ENCODE peak calls at places on chromosomes 7 and 10, in six cellular contexts. One of them, this sample, is unnamed.

GRCh38 chr7:47999413-47999812 is 20.0 kb upstream of the HUS1 start:
- DNase-seq in psoas muscle: no peak
- DNase-seq in gastrocnemius medialis: no peak
- DNase-seq in fibroblast of pulmonary artery: no peak
- DNase-seq in coronary artery: no peak
- DNase-seq in AG10803: no peak
- DNase-seq in this sample: no peak

GRCh38 chr7:47266131-47266706 is 315.7 kb downstream of the TNS3 start:
- DNase-seq in psoas muscle: peak
- DNase-seq in gastrocnemius medialis: peak
- DNase-seq in fibroblast of pulmonary artery: peak
- DNase-seq in coronary artery: no peak
- DNase-seq in AG10803: peak
- DNase-seq in this sample: peak

GRCh38 chr7:155141562-155141961 is 71.4 kb downstream of the HTR5A start:
- DNase-seq in psoas muscle: no peak
- DNase-seq in gastrocnemius medialis: no peak
- DNase-seq in fibroblast of pulmonary artery: no peak
- DNase-seq in coronary artery: no peak
- DNase-seq in AG10803: no peak
- DNase-seq in this sample: no peak

GRCh38 chr7:123571684-123572083 is 14.1 kb upstream of the NDUFA5 start:
- DNase-seq in psoas muscle: no peak
- DNase-seq in gastrocnemius medialis: no peak
- DNase-seq in fibroblast of pulmonary artery: peak
- DNase-seq in coronary artery: no peak
- DNase-seq in AG10803: no peak
- DNase-seq in this sample: no peak

GRCh38 chr7:151137841-151138540 is 29.5 kb downstream of the GBX1 start:
- DNase-seq in psoas muscle: no peak
- DNase-seq in gastrocnemius medialis: peak
- DNase-seq in fibroblast of pulmonary artery: no peak
- DNase-seq in coronary artery: no peak
- DNase-seq in AG10803: no peak
- DNase-seq in this sample: peak

GRCh38 chr7:142537760-142538159 is 211.5 kb upstream of the PRSS1 start:
- DNase-seq in psoas muscle: no peak
- DNase-seq in gastrocnemius medialis: no peak
- DNase-seq in fibroblast of pulmonary artery: no peak
- DNase-seq in coronary artery: no peak
- DNase-seq in AG10803: no peak
- DNase-seq in this sample: no peak

GRCh38 chr10:128263891-128264688 is 137.9 kb upstream of the MKI67 start:
- DNase-seq in psoas muscle: peak
- DNase-seq in gastrocnemius medialis: peak
- DNase-seq in fibroblast of pulmonary artery: peak
- DNase-seq in coronary artery: no peak
- DNase-seq in AG10803: peak
- DNase-seq in this sample: peak

GRCh38 chr10:93150289-93150688 is 76.6 kb downstream of the CYP26A1 start:
- DNase-seq in psoas muscle: no peak
- DNase-seq in gastrocnemius medialis: no peak
- DNase-seq in fibroblast of pulmonary artery: no peak
- DNase-seq in coronary artery: no peak
- DNase-seq in AG10803: no peak
- DNase-seq in this sample: no peak

GRCh38 chr7:9955138-9955537 is 1018.5 kb upstream of the PHF14 start:
- DNase-seq in psoas muscle: no peak
- DNase-seq in gastrocnemius medialis: no peak
- DNase-seq in fibroblast of pulmonary artery: no peak
- DNase-seq in coronary artery: no peak
- DNase-seq in AG10803: no peak
- DNase-seq in this sample: no peak

GRCh38 chr10:6062101-6062771 is at the start of gene IL2RA:
- DNase-seq in psoas muscle: no peak
- DNase-seq in gastrocnemius medialis: no peak
- DNase-seq in fibroblast of pulmonary artery: no peak
- DNase-seq in coronary artery: peak
- DNase-seq in AG10803: no peak
- DNase-seq in this sample: no peak

GRCh38 chr10:133388265-133388972 is 5.5 kb upstream of the MTG1 start:
- DNase-seq in psoas muscle: no peak
- DNase-seq in gastrocnemius medialis: no peak
- DNase-seq in fibroblast of pulmonary artery: no peak
- DNase-seq in coronary artery: no peak
- DNase-seq in AG10803: no peak
- DNase-seq in this sample: no peak

GRCh38 chr7:99798972-99799371 is 15.0 kb upstream of the CYP3A4 start:
- DNase-seq in psoas muscle: no peak
- DNase-seq in gastrocnemius medialis: no peak
- DNase-seq in fibroblast of pulmonary artery: no peak
- DNase-seq in coronary artery: no peak
- DNase-seq in AG10803: no peak
- DNase-seq in this sample: no peak

GRCh38 chr10:6019796-6020195 is 42.4 kb downstream of the IL2RA start:
- DNase-seq in psoas muscle: no peak
- DNase-seq in gastrocnemius medialis: no peak
- DNase-seq in fibroblast of pulmonary artery: no peak
- DNase-seq in coronary artery: no peak
- DNase-seq in AG10803: no peak
- DNase-seq in this sample: peak

GRCh38 chr10:4195214-4195613 is 410.2 kb upstream of the KLF6 start:
- DNase-seq in psoas muscle: no peak
- DNase-seq in gastrocnemius medialis: no peak
- DNase-seq in fibroblast of pulmonary artery: no peak
- DNase-seq in coronary artery: no peak
- DNase-seq in AG10803: peak
- DNase-seq in this sample: no peak

GRCh38 chr10:13346280-13346819 is 1.7 kb downstream of the SEPHS1 start:
- DNase-seq in psoas muscle: peak
- DNase-seq in gastrocnemius medialis: no peak
- DNase-seq in fibroblast of pulmonary artery: peak
- DNase-seq in coronary artery: no peak
- DNase-seq in AG10803: peak
- DNase-seq in this sample: no peak

GRCh38 chr7:47846117-47846836 is 102.0 kb downstream of the PKD1L1 start:
- DNase-seq in psoas muscle: no peak
- DNase-seq in gastrocnemius medialis: no peak
- DNase-seq in fibroblast of pulmonary artery: peak
- DNase-seq in coronary artery: no peak
- DNase-seq in AG10803: peak
- DNase-seq in this sample: no peak

GRCh38 chr7:42831051-42831952 is 80.6 kb downstream of the C7orf25 start:
- DNase-seq in psoas muscle: peak
- DNase-seq in gastrocnemius medialis: peak
- DNase-seq in fibroblast of pulmonary artery: peak
- DNase-seq in coronary artery: no peak
- DNase-seq in AG10803: peak
- DNase-seq in this sample: peak

GRCh38 chr7:35003679-35004278 is 33.5 kb downstream of the DPY19L1 start:
- DNase-seq in psoas muscle: no peak
- DNase-seq in gastrocnemius medialis: no peak
- DNase-seq in fibroblast of pulmonary artery: peak
- DNase-seq in coronary artery: no peak
- DNase-seq in AG10803: peak
- DNase-seq in this sample: no peak

GRCh38 chr10:61663466-61663865 is 737 bp downstream of the CABCOCO1 start:
- DNase-seq in psoas muscle: no peak
- DNase-seq in gastrocnemius medialis: no peak
- DNase-seq in fibroblast of pulmonary artery: no peak
- DNase-seq in coronary artery: no peak
- DNase-seq in AG10803: no peak
- DNase-seq in this sample: no peak

GRCh38 chr7:48976268-48976667 is 51.9 kb downstream of the CDC14C start:
- DNase-seq in psoas muscle: no peak
- DNase-seq in gastrocnemius medialis: no peak
- DNase-seq in fibroblast of pulmonary artery: no peak
- DNase-seq in coronary artery: no peak
- DNase-seq in AG10803: no peak
- DNase-seq in this sample: no peak

GRCh38 chr7:233456-234035 is 41.2 kb downstream of the FAM20C start:
- DNase-seq in psoas muscle: peak
- DNase-seq in gastrocnemius medialis: no peak
- DNase-seq in fibroblast of pulmonary artery: peak
- DNase-seq in coronary artery: no peak
- DNase-seq in AG10803: no peak
- DNase-seq in this sample: no peak

GRCh38 chr10:101466016-101466912 is 112.3 kb downstream of the BTRC start:
- DNase-seq in psoas muscle: no peak
- DNase-seq in gastrocnemius medialis: no peak
- DNase-seq in fibroblast of pulmonary artery: no peak
- DNase-seq in coronary artery: no peak
- DNase-seq in AG10803: no peak
- DNase-seq in this sample: no peak

GRCh38 chr10:51103818-51104217 is 29.5 kb downstream of the PRKG1 start:
- DNase-seq in psoas muscle: no peak
- DNase-seq in gastrocnemius medialis: no peak
- DNase-seq in fibroblast of pulmonary artery: peak
- DNase-seq in coronary artery: no peak
- DNase-seq in AG10803: no peak
- DNase-seq in this sample: no peak

GRCh38 chr10:77179015-77179695 is 458.5 kb downstream of the KCNMA1 start:
- DNase-seq in psoas muscle: peak
- DNase-seq in gastrocnemius medialis: peak
- DNase-seq in fibroblast of pulmonary artery: peak
- DNase-seq in coronary artery: no peak
- DNase-seq in AG10803: peak
- DNase-seq in this sample: no peak

GRCh38 chr7:140000666-140001268 is 62.0 kb downstream of the PARP12 start:
- DNase-seq in psoas muscle: no peak
- DNase-seq in gastrocnemius medialis: no peak
- DNase-seq in fibroblast of pulmonary artery: no peak
- DNase-seq in coronary artery: no peak
- DNase-seq in AG10803: no peak
- DNase-seq in this sample: no peak

GRCh38 chr10:44473146-44473545 is 88.2 kb upstream of the CXCL12 start:
- DNase-seq in psoas muscle: no peak
- DNase-seq in gastrocnemius medialis: no peak
- DNase-seq in fibroblast of pulmonary artery: no peak
- DNase-seq in coronary artery: no peak
- DNase-seq in AG10803: no peak
- DNase-seq in this sample: no peak

GRCh38 chr10:75097666-75098285 is 13.7 kb upstream of the SAMD8 start:
- DNase-seq in psoas muscle: no peak
- DNase-seq in gastrocnemius medialis: peak
- DNase-seq in fibroblast of pulmonary artery: peak
- DNase-seq in coronary artery: no peak
- DNase-seq in AG10803: peak
- DNase-seq in this sample: no peak

GRCh38 chr10:49608166-49608758 is 1.8 kb upstream of the SLC18A3 start:
- DNase-seq in psoas muscle: no peak
- DNase-seq in gastrocnemius medialis: no peak
- DNase-seq in fibroblast of pulmonary artery: no peak
- DNase-seq in coronary artery: peak
- DNase-seq in AG10803: no peak
- DNase-seq in this sample: peak

GRCh38 chr7:44705434-44705833 is 43.2 kb upstream of the ZMIZ2 start:
- DNase-seq in psoas muscle: no peak
- DNase-seq in gastrocnemius medialis: peak
- DNase-seq in fibroblast of pulmonary artery: no peak
- DNase-seq in coronary artery: no peak
- DNase-seq in AG10803: no peak
- DNase-seq in this sample: no peak

GRCh38 chr7:1274121-1274875 is 41.6 kb downstream of the UNCX start:
- DNase-seq in psoas muscle: no peak
- DNase-seq in gastrocnemius medialis: no peak
- DNase-seq in fibroblast of pulmonary artery: no peak
- DNase-seq in coronary artery: no peak
- DNase-seq in AG10803: no peak
- DNase-seq in this sample: no peak

GRCh38 chr10:110460111-110460809 is 37.4 kb upstream of the DUSP5 start:
- DNase-seq in psoas muscle: peak
- DNase-seq in gastrocnemius medialis: peak
- DNase-seq in fibroblast of pulmonary artery: no peak
- DNase-seq in coronary artery: no peak
- DNase-seq in AG10803: no peak
- DNase-seq in this sample: peak

GRCh38 chr10:53601260-53601875 is 828.8 kb upstream of the MBL2 start:
- DNase-seq in psoas muscle: no peak
- DNase-seq in gastrocnemius medialis: no peak
- DNase-seq in fibroblast of pulmonary artery: peak
- DNase-seq in coronary artery: no peak
- DNase-seq in AG10803: peak
- DNase-seq in this sample: no peak

GRCh38 chr7:82443044-82443800 is at the start of gene CACNA2D1:
- DNase-seq in psoas muscle: peak
- DNase-seq in gastrocnemius medialis: peak
- DNase-seq in fibroblast of pulmonary artery: no peak
- DNase-seq in coronary artery: no peak
- DNase-seq in AG10803: peak
- DNase-seq in this sample: peak

GRCh38 chr10:43970747-43971146 is 322.1 kb upstream of the ZNF32 start:
- DNase-seq in psoas muscle: no peak
- DNase-seq in gastrocnemius medialis: no peak
- DNase-seq in fibroblast of pulmonary artery: peak
- DNase-seq in coronary artery: peak
- DNase-seq in AG10803: no peak
- DNase-seq in this sample: no peak

GRCh38 chr7:153320005-153320404 is 560.5 kb downstream of the ACTR3B start:
- DNase-seq in psoas muscle: no peak
- DNase-seq in gastrocnemius medialis: no peak
- DNase-seq in fibroblast of pulmonary artery: no peak
- DNase-seq in coronary artery: no peak
- DNase-seq in AG10803: no peak
- DNase-seq in this sample: no peak

GRCh38 chr10:31147220-31147608 is 115.5 kb upstream of the ZNF438 start:
- DNase-seq in psoas muscle: no peak
- DNase-seq in gastrocnemius medialis: no peak
- DNase-seq in fibroblast of pulmonary artery: peak
- DNase-seq in coronary artery: no peak
- DNase-seq in AG10803: peak
- DNase-seq in this sample: no peak
- H3K4me3 ChIP-seq in psoas muscle: no peak
- H3K4me3 ChIP-seq in gastrocnemius medialis: no peak
- H3K4me3 ChIP-seq in fibroblast of pulmonary artery: no peak
- H3K4me3 ChIP-seq in coronary artery: peak
- H3K4me3 ChIP-seq in AG10803: no peak
- H3K4me3 ChIP-seq in this sample: no peak

GRCh38 chr10:126527645-126528319 is 139.5 kb upstream of the ADAM12 start:
- DNase-seq in psoas muscle: no peak
- DNase-seq in gastrocnemius medialis: no peak
- DNase-seq in fibroblast of pulmonary artery: no peak
- DNase-seq in coronary artery: no peak
- DNase-seq in AG10803: no peak
- DNase-seq in this sample: no peak
- TF ChIP-seq CTCF in psoas muscle: no peak
- TF ChIP-seq CTCF in gastrocnemius medialis: no peak
- TF ChIP-seq CTCF in fibroblast of pulmonary artery: no peak
- TF ChIP-seq CTCF in coronary artery: no peak
- TF ChIP-seq CTCF in AG10803: no peak
- TF ChIP-seq CTCF in this sample: no peak

GRCh38 chr7:116704650-116705049 is 32.7 kb downstream of the MET start:
- DNase-seq in psoas muscle: no peak
- DNase-seq in gastrocnemius medialis: no peak
- DNase-seq in fibroblast of pulmonary artery: no peak
- DNase-seq in coronary artery: no peak
- DNase-seq in AG10803: no peak
- DNase-seq in this sample: no peak
- H3K4me3 ChIP-seq in psoas muscle: no peak
- H3K4me3 ChIP-seq in gastrocnemius medialis: no peak
- H3K4me3 ChIP-seq in fibroblast of pulmonary artery: no peak
- H3K4me3 ChIP-seq in coronary artery: no peak
- H3K4me3 ChIP-seq in AG10803: no peak
- H3K4me3 ChIP-seq in this sample: no peak

GRCh38 chr7:29063231-29063630 is 83.1 kb downstream of the CPVL start:
- DNase-seq in psoas muscle: no peak
- DNase-seq in gastrocnemius medialis: no peak
- DNase-seq in fibroblast of pulmonary artery: peak
- DNase-seq in coronary artery: no peak
- DNase-seq in AG10803: no peak
- DNase-seq in this sample: no peak
- TF ChIP-seq CTCF in psoas muscle: no peak
- TF ChIP-seq CTCF in gastrocnemius medialis: no peak
- TF ChIP-seq CTCF in fibroblast of pulmonary artery: no peak
- TF ChIP-seq CTCF in coronary artery: no peak
- TF ChIP-seq CTCF in AG10803: no peak
- TF ChIP-seq CTCF in this sample: no peak